ENCODE peak calls at places on chromosomes 1 and 21, in seven cellular contexts. One of them, this sample, is unnamed.

GRCh38 chr1:37076168-37076567 is 41.9 kb upstream of the GRIK3 start:
- DNase-seq in neuronal stem cell: no peak
- DNase-seq in mesenchymal stem cell: no peak
- DNase-seq in trophoblast cell: no peak
- DNase-seq in IMR-90: no peak
- DNase-seq in mesendoderm: no peak
- DNase-seq in H1: no peak
- DNase-seq in this sample: no peak

GRCh38 chr21:35819134-35819533 is 241.2 kb downstream of the SETD4 start:
- DNase-seq in neuronal stem cell: no peak
- DNase-seq in mesenchymal stem cell: no peak
- DNase-seq in trophoblast cell: no peak
- DNase-seq in IMR-90: no peak
- DNase-seq in mesendoderm: no peak
- DNase-seq in H1: no peak
- DNase-seq in this sample: no peak

GRCh38 chr21:44736291-44737004 is 25.1 kb upstream of the TSPEAR start:
- DNase-seq in neuronal stem cell: no peak
- DNase-seq in mesenchymal stem cell: no peak
- DNase-seq in trophoblast cell: no peak
- DNase-seq in IMR-90: no peak
- DNase-seq in mesendoderm: no peak
- DNase-seq in H1: no peak
- DNase-seq in this sample: peak; percentile 8

GRCh38 chr1:94305704-94306103 is 68.3 kb upstream of the ARHGAP29 start:
- DNase-seq in neuronal stem cell: no peak
- DNase-seq in mesenchymal stem cell: no peak
- DNase-seq in trophoblast cell: peak; percentile 26
- DNase-seq in IMR-90: peak; percentile 85
- DNase-seq in mesendoderm: no peak
- DNase-seq in H1: no peak
- DNase-seq in this sample: no peak

GRCh38 chr1:203842559-203842876 is 18.9 kb upstream of the SNRPE start:
- DNase-seq in neuronal stem cell: no peak
- DNase-seq in mesenchymal stem cell: no peak
- DNase-seq in trophoblast cell: no peak
- DNase-seq in IMR-90: no peak
- DNase-seq in mesendoderm: no peak
- DNase-seq in H1: no peak
- DNase-seq in this sample: no peak

GRCh38 chr1:26412180-26412840 is 1.7 kb downstream of the LIN28A start:
- DNase-seq in neuronal stem cell: peak; percentile 86
- DNase-seq in mesenchymal stem cell: no peak
- DNase-seq in trophoblast cell: no peak
- DNase-seq in IMR-90: no peak
- DNase-seq in mesendoderm: peak; percentile 99
- DNase-seq in H1: no peak
- DNase-seq in this sample: peak; percentile 87

GRCh38 chr1:208225954-208226937 is 17.9 kb downstream of the PLXNA2 start:
- DNase-seq in neuronal stem cell: no peak
- DNase-seq in mesenchymal stem cell: peak; percentile 59
- DNase-seq in trophoblast cell: no peak
- DNase-seq in IMR-90: no peak
- DNase-seq in mesendoderm: no peak
- DNase-seq in H1: no peak
- DNase-seq in this sample: no peak

GRCh38 chr1:22210636-22211035 is 67.7 kb upstream of the WNT4 start:
- DNase-seq in neuronal stem cell: no peak
- DNase-seq in mesenchymal stem cell: no peak
- DNase-seq in trophoblast cell: no peak
- DNase-seq in IMR-90: no peak
- DNase-seq in mesendoderm: no peak
- DNase-seq in H1: no peak
- DNase-seq in this sample: peak; percentile 27

GRCh38 chr1:12309783-12310742 is 80.2 kb downstream of the VPS13D start:
- DNase-seq in neuronal stem cell: no peak
- DNase-seq in mesenchymal stem cell: no peak
- DNase-seq in trophoblast cell: no peak
- DNase-seq in IMR-90: no peak
- DNase-seq in mesendoderm: no peak
- DNase-seq in H1: no peak
- DNase-seq in this sample: no peak

GRCh38 chr1:43760745-43761343 is 53.5 kb downstream of the ST3GAL3 start:
- DNase-seq in neuronal stem cell: no peak
- DNase-seq in mesenchymal stem cell: peak; percentile 53
- DNase-seq in trophoblast cell: no peak
- DNase-seq in IMR-90: no peak
- DNase-seq in mesendoderm: no peak
- DNase-seq in H1: no peak
- DNase-seq in this sample: no peak

GRCh38 chr21:35648512-35648911 is 411.8 kb downstream of the SETD4 start:
- DNase-seq in neuronal stem cell: no peak
- DNase-seq in mesenchymal stem cell: no peak
- DNase-seq in trophoblast cell: no peak
- DNase-seq in IMR-90: no peak
- DNase-seq in mesendoderm: no peak
- DNase-seq in H1: no peak
- DNase-seq in this sample: no peak

GRCh38 chr1:164561461-164561860 is 2.5 kb downstream of the PBX1 start:
- DNase-seq in neuronal stem cell: no peak
- DNase-seq in mesenchymal stem cell: no peak
- DNase-seq in trophoblast cell: no peak
- DNase-seq in IMR-90: no peak
- DNase-seq in mesendoderm: no peak
- DNase-seq in H1: no peak
- DNase-seq in this sample: no peak

DNA sequence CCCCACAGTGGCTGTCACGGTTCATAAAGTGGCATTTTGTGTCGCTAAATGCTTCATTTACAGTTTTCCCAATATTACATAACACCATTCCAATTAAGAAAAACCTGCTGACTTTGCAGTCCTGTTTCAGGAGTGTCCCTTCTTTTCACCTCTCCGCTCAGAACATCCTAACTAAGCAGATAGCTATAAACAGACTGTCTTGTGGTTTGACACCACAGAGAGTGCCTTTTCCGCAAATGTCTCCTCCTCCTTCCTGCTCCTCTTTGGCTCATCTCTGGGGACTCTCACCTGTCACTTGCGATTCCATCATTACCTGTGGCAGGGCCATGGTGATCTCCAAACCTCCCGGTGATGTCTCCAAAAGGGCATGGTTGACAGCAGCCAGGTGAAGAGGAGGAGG is 119.0 kb downstream of the CNIH3 start:
- DNase-seq in neuronal stem cell: no peak
- DNase-seq in mesenchymal stem cell: no peak
- DNase-seq in trophoblast cell: no peak
- DNase-seq in IMR-90: no peak
- DNase-seq in mesendoderm: no peak
- DNase-seq in H1: no peak
- DNase-seq in this sample: no peak
- H2BK120ac ChIP-seq in neuronal stem cell: no peak overlapping the region
- H2BK120ac ChIP-seq in mesenchymal stem cell: no peak overlapping the region
- H2BK120ac ChIP-seq in trophoblast cell: no peak overlapping the region
- H2BK120ac ChIP-seq in IMR-90: no peak overlapping the region
- H2BK120ac ChIP-seq in mesendoderm: no peak overlapping the region
- H2BK120ac ChIP-seq in H1: no peak overlapping the region
- H2BK120ac ChIP-seq in this sample: no peak overlapping the region

DNA sequence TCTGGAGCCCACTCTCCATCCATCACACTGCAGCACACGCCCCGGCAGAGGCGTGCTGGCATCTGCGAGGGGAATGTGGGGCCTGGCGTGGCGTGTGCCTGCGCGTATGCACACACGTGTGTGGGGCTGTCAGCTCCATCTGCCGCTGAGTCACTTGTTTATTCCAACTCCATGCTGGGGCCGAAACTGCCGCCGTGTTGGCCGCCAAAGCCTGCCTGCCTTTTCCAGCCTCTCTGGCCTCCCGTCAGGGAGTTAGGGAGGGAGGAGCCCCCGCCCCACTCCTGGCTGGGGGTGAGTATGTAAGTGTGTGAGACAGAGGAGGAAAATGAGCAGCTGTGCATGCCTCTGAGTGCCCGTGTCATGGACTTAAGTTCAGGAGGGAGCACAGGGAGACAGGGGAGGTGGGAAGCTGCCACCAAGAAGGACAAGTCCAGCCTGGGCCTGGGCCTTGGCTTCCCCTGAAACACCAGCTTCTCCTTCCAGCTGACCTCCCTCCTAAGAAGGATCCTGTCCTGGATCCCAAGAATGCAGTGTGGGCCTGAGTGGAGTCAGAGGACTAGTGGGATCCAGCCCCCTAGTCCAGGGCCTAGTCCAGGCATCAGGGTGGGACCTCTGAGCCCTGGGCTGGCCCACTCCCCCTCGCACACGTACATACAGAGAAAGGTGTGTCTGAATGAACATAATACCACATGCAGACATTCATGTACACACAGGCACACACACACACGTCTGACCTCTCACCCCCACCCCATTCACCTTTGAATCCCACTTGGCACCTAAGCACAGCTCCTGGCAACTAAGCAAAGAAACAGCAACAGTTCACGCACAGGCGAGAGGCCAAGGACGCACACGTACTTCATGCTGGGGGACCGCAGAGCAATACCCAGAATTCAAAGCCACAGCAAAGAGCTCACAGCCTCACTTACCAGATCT is 24.7 kb downstream of the MEF2D start:
- DNase-seq in neuronal stem cell: no peak
- DNase-seq in mesenchymal stem cell: peak; percentile 87
- DNase-seq in trophoblast cell: no peak
- DNase-seq in IMR-90: peak; percentile 99
- DNase-seq in mesendoderm: no peak
- DNase-seq in H1: no peak
- DNase-seq in this sample: no peak
- H3K9ac ChIP-seq in neuronal stem cell: peak overlapping the region; percentile 26
- H3K9ac ChIP-seq in mesenchymal stem cell: peak overlapping the region; percentile 84
- H3K9ac ChIP-seq in trophoblast cell: no peak overlapping the region
- H3K9ac ChIP-seq in IMR-90: peak overlapping the region; percentile 5
- H3K9ac ChIP-seq in mesendoderm: no peak overlapping the region
- H3K9ac ChIP-seq in H1: no peak overlapping the region
- H3K9ac ChIP-seq in this sample: no peak overlapping the region

GRCh38 chr1:109802901-109803561 is 39.3 kb upstream of the EPS8L3 start:
- DNase-seq in neuronal stem cell: no peak
- DNase-seq in mesenchymal stem cell: no peak
- DNase-seq in trophoblast cell: no peak
- DNase-seq in IMR-90: no peak
- DNase-seq in mesendoderm: no peak
- DNase-seq in H1: no peak
- DNase-seq in this sample: peak; percentile 23

GRCh38 chr1:109800291-109800690 is 36.6 kb upstream of the EPS8L3 start:
- DNase-seq in neuronal stem cell: no peak
- DNase-seq in mesenchymal stem cell: no peak
- DNase-seq in trophoblast cell: no peak
- DNase-seq in IMR-90: no peak
- DNase-seq in mesendoderm: no peak
- DNase-seq in H1: no peak
- DNase-seq in this sample: no peak

GRCh38 chr1:109803901-109804331 is 40.2 kb upstream of the EPS8L3 start:
- DNase-seq in neuronal stem cell: no peak
- DNase-seq in mesenchymal stem cell: no peak
- DNase-seq in trophoblast cell: no peak
- DNase-seq in IMR-90: no peak
- DNase-seq in mesendoderm: no peak
- DNase-seq in H1: no peak
- DNase-seq in this sample: peak; percentile 16

GRCh38 chr1:109801791-109802135 is 38.0 kb upstream of the EPS8L3 start:
- DNase-seq in neuronal stem cell: no peak
- DNase-seq in mesenchymal stem cell: no peak
- DNase-seq in trophoblast cell: no peak
- DNase-seq in IMR-90: no peak
- DNase-seq in mesendoderm: no peak
- DNase-seq in H1: no peak
- DNase-seq in this sample: peak; percentile 14

DNA sequence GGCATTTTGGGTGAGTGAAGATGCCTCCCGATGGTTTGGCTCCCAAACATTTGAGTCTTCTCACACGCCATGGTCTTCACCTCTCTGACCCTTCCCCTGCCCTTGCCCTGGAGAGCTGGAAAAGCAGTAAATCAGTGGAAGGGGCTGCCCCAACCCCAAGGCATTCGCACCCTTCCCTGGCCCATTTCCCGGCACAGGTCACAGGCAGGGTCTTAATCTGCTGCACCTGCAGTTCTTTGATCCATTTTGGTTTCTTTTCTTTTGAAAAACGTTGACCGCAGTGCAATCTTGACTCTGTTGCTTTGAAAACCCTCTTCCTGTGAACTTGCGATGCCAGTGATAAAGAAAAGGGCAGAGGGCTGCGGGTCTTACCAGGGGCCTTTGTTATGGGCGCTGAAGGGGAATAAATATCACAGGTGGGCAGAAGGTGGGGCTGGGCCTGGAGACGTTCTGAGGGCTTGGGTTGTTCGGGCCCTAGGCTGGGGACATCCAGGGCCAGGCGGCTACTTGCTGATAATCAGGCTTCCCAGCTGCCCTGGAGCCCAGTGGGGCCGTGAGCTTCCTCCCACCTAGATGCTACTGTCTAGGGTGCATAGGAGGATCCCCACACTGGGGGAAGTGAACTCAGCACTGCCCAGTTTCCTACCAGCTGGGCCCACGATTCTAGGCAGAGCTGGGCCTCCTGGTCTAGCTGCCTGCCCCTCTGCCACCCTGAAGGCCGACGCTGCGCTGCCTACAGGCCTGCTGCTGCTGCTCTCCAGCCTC is 38.6 kb upstream of the EPS8L3 start:
- DNase-seq in neuronal stem cell: no peak
- DNase-seq in mesenchymal stem cell: no peak
- DNase-seq in trophoblast cell: no peak
- DNase-seq in IMR-90: no peak
- DNase-seq in mesendoderm: no peak
- DNase-seq in H1: no peak
- DNase-seq in this sample: peak; percentile 22
- H3K18ac ChIP-seq in neuronal stem cell: peak overlapping the region; percentile 79
- H3K18ac ChIP-seq in mesenchymal stem cell: peak overlapping the region; percentile 67
- H3K18ac ChIP-seq in trophoblast cell: no peak overlapping the region
- H3K18ac ChIP-seq in IMR-90: no peak overlapping the region
- H3K18ac ChIP-seq in mesendoderm: no peak overlapping the region
- H3K18ac ChIP-seq in H1: no peak overlapping the region
- H3K18ac ChIP-seq in this sample: no peak overlapping the region

DNA sequence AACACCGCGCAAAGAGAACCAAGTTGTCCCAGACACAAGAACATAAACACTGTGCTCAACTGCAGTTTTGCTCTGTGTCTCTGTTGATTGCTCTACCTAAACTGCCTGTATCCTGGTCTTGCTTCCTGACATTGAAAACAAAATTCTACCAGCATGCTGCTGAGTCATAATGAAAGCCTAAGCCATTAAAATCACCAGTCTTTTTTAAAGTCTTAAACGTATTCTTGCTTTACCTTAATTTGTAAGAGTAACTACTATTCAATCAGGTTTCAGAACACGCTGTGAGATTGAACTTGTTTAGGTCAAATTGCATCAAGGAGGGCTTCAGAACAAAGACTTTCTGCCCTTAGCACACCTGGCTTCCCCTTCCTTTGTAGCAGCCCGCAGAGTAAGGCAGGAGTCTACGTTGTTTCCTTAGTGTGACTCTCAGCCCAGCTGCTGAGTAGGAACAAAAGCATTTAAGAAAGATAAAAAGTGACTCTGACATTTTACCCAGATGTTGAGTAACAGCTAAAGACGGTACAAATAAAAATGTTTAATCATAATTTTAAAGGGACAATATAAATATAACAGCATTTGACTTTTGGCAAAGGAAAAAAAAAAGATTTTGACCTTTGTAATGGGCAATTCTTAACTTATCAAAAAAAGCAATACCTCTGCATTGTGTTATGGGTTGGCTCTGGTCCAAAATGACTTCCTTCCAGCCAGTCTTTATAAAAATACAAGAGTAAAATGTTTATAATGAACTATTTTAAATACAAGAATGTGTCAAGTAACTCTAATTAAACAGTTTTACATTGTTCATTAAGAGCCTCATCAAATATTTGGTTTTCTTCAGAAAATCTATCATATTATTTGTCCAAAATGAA is 186.9 kb upstream of the ADGRL4 start:
- DNase-seq in neuronal stem cell: peak; percentile 9
- DNase-seq in mesenchymal stem cell: peak; percentile 43
- DNase-seq in trophoblast cell: peak; percentile 85
- DNase-seq in IMR-90: peak; percentile 74
- DNase-seq in mesendoderm: peak; percentile 64
- DNase-seq in H1: peak; percentile 19
- DNase-seq in this sample: peak; percentile 64
- H2BK120ac ChIP-seq in neuronal stem cell: no peak overlapping the region
- H2BK120ac ChIP-seq in mesenchymal stem cell: no peak overlapping the region
- H2BK120ac ChIP-seq in trophoblast cell: peak overlapping the region; percentile 43
- H2BK120ac ChIP-seq in IMR-90: peak overlapping the region; percentile 83
- H2BK120ac ChIP-seq in mesendoderm: no peak overlapping the region
- H2BK120ac ChIP-seq in H1: no peak overlapping the region
- H2BK120ac ChIP-seq in this sample: no peak overlapping the region